ENCODE peak calls at places on chromosomes 4 and X, in six cellular contexts. X is Caco-2, E is tibial artery, J is H9, B is cardiac fibroblast, W is right lobe of liver. S is an unnamed sample.
A peak's percentile ranks its signal among the peaks of the same experiment; 100 is the strongest.

GRCh38 chr4:978957-979701 is 5.8 kb upstream of the DGKQ start:
- DNase-seq in J (no peak), W (no peak), B (peak; percentile 66), E (no peak), X (no peak), S (no peak)

GRCh38 chr4:156420557-156420956 is 466.9 kb upstream of the CTSO start:
- DNase-seq in B (no peak), W (no peak), X (no peak), E (no peak), J (no peak), S (no peak)

GRCh38 chr4:92506933-92507332 is 203.2 kb downstream of the GRID2 start:
- DNase-seq in J (no peak), B (no peak), E (no peak), W (no peak), X (no peak), S (no peak)

GRCh38 chr4:76997454-76997853 is 47.9 kb downstream of the SEPTIN11 start:
- DNase-seq in X (no peak), B (no peak), E (no peak), J (no peak), W (no peak), S (no peak)

GRCh38 chr4:159048166-159048886 is 54.6 kb upstream of the RAPGEF2 start:
- DNase-seq in W (peak; percentile 85), B (peak; percentile 72), E (peak; percentile 69), X (peak; percentile 59), J (peak; percentile 55), S (peak; percentile 70)

GRCh38 chrX:78106651-78106986 is 2.6 kb downstream of the PGK1 start:
- DNase-seq in E (no peak), J (no peak), X (no peak), W (no peak), B (no peak), S (no peak)

GRCh38 chrX:105191878-105192277 is 28.6 kb downstream of the TEX13A start:
- DNase-seq in J (peak; percentile 55), W (no peak), X (peak; percentile 41), E (no peak), B (peak; percentile 20), S (no peak)

GRCh38 chr4:150683775-150684350 is 101.9 kb downstream of the MAB21L2 start:
- DNase-seq in J (no peak), X (no peak), B (no peak), W (no peak), E (no peak), S (no peak)

GRCh38 chrX:110915120-110915519 is 119.5 kb upstream of the CHRDL1 start:
- DNase-seq in J (no peak), W (no peak), B (peak; percentile 33), E (no peak), X (no peak), S (no peak)